ENCODE peak calls at places on chromosomes 16 and 17, in seven cellular contexts. E, T, C, A, W, L and I are unnamed samples. For H3K9me3 and H3K4me1, the result is how much of the 10 kb centered on the place peaks cover.

GRCh38 chr16:50653633-50654524 is 27.2 kb downstream of the SNX20 start:
- DNase-seq in A (no peak), L (no peak), C (no peak), W (no peak), T (no peak), E (no peak), I (no peak)

GRCh38 chr17:41620583-41621434 is 3.6 kb downstream of the KRT17 start:
- DNase-seq in L (peak), C (no peak), A (no peak), E (peak), T (no peak), W (peak), I (no peak)

GRCh38 chr16:22638393-22639206 is 127.9 kb downstream of the NPIPB5 start:
- DNase-seq in L (peak), E (no peak), C (no peak), W (peak), A (no peak), T (no peak), I (no peak)

GRCh38 chr16:85759631-85760419 is 8.9 kb upstream of the C16orf74 start:
- DNase-seq in T (no peak), E (peak), A (no peak), C (no peak), L (no peak), W (peak), I (no peak)

GRCh38 chr17:77570565-77570898 is 388.0 kb upstream of the TNRC6C start:
- DNase-seq in T (no peak), W (no peak), C (no peak), A (no peak), E (peak), L (no peak), I (no peak)

GRCh38 chr16:49644143-49644460 is 211.8 kb downstream of the ZNF423 start:
- DNase-seq in A (no peak), E (no peak), W (no peak), L (peak), C (no peak), T (no peak), I (no peak)

GRCh38 chr17:40497704-40498103 is 3.7 kb downstream of the TNS4 start:
- DNase-seq in E (no peak), T (no peak), C (no peak), W (peak), L (no peak), A (no peak), I (no peak)

GRCh38 chr16:70725912-70726828 is 40.3 kb upstream of the MTSS2 start:
- DNase-seq in L (peak), E (no peak), A (peak), W (no peak), T (peak), C (no peak), I (no peak)

GRCh38 chr17:56203430-56203829 is 50.2 kb downstream of the ANKFN1 start:
- DNase-seq in L (no peak), C (no peak), T (no peak), E (no peak), W (peak), A (no peak), I (no peak)

GRCh38 chr17:38602453-38602852 is 3.3 kb downstream of the SRCIN1 start:
- DNase-seq in C (no peak), E (no peak), L (no peak), T (no peak), W (no peak), A (no peak), I (no peak)

GRCh38 chr16:88705746-88706287 is 391 bp downstream of the RNF166 start:
- DNase-seq in C (no peak), A (no peak), L (no peak), W (no peak), E (peak), T (no peak), I (no peak)

GRCh38 chr16:88706965-88707871 is 915 bp downstream of the CTU2 start:
- DNase-seq in L (no peak), E (no peak), T (no peak), W (no peak), A (no peak), C (no peak), I (no peak)

GRCh38 chr16:88706288-88706964 is at the start of the genes CTU2 and RNF166:
- DNase-seq in E (peak), W (peak), T (peak), A (peak), C (peak), L (peak), I (peak)

GRCh38 chr16:88703486-88704309 is 2.5 kb downstream of the RNF166 start:
- DNase-seq in W (no peak), E (peak), T (no peak), C (peak), A (no peak), L (no peak), I (peak)

GRCh38 chr16:88705076-88705684 is 1.0 kb downstream of the RNF166 start:
- DNase-seq in L (peak), T (no peak), A (no peak), W (no peak), E (peak), C (no peak), I (peak)
- H3K9me3 ChIP-seq in L (under half), T (under half), A (under half), W (under half), E (under half), C (under half), I (under half)

DNA sequence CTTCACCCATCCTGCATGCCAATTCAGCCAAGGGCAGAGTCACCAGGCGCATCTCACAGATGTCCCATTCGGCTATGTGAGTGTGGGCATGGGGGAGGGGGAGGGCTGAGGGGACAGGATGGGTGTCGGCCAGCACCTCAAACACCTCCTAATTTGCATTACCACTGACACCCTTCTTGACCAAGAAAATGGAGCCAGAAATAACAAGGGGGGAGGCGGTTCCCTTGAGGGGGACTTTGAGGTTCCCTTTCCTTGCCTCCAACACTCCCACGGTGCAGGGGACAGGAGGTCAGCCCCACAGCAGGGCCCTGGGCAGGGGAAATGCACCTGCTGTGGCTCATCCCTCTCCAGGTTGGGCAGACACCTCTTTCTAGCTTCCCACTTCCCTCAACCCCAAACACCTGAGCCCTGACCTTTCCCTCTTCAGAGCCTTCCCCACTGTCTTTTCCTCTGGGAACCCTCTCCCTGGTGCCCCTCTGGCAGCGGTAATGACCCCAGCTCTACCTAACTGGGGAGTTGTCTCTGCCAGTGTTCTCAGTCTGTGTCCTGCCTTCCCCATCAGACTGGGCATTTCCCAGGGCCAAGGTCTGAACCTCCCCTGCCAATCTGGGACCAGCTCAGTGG is 18.2 kb upstream of the TBX21 start:
- DNase-seq in W (no peak), C (no peak), E (peak), T (no peak), A (no peak), L (no peak), I (no peak)
- H3K4me1 ChIP-seq in W (under half), C (half or more), E (under half), T (under half), A (under half), L (under half), I (half or more)

DNA sequence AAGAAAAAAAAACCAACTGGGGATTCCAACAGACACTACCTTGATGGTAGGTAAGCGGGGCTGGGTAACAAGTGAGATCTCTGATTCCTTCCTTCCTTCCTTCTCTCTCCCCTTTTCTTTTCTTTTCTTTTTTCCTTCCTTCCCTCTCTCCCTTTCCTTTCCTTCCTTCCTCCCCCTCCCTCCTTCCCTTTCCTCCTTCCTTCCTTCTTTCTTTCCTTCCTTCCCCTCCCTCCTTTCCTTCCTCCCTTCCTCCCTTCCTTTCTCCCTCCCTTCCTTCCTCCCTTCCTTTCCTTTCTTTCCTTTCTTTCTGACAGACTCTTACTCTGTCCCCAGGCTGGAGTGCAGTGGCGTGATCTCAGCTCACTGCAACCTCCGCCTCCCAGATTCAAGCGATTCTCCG is 20.0 kb downstream of the OR2C1 start:
- DNase-seq in W (no peak), C (no peak), T (no peak), L (no peak), A (no peak), E (no peak), I (no peak)
- H3K9me3 ChIP-seq in W (under half), C (under half), T (half or more), L (under half), A (under half), E (under half), I (under half)

GRCh38 chr16:81633147-81633619 is 145.9 kb upstream of the PLCG2 start:
- DNase-seq in A (no peak), T (no peak), E (no peak), C (no peak), W (no peak), L (no peak), I (no peak)
- H3K4me1 ChIP-seq in A (under half), T (under half), E (under half), C (under half), W (under half), L (half or more), I (under half)